ENCODE peak calls at places on chromosomes 6 and 20, in seven cellular contexts. One of them, this sample, is unnamed.

GRCh38 chr20:49210101-49210749 is 9.0 kb upstream of the DDX27 start:
- DNase-seq in pancreas: no peak
- DNase-seq in RWPE1: no peak
- DNase-seq in OCI-LY7: no peak
- DNase-seq in Peyer's patch: no peak
- DNase-seq in choroid plexus epithelial cell: no peak
- DNase-seq in spleen: no peak
- DNase-seq in this sample: no peak

GRCh38 chr20:38115205-38115604 is 49.9 kb downstream of the TGM2 start:
- DNase-seq in choroid plexus epithelial cell: no peak
- DNase-seq in RWPE1: no peak
- DNase-seq in pancreas: no peak
- DNase-seq in spleen: no peak
- DNase-seq in OCI-LY7: no peak
- DNase-seq in Peyer's patch: peak; percentile 40
- DNase-seq in this sample: no peak

GRCh38 chr6:5208491-5208890 is 52.3 kb downstream of the LYRM4 start:
- DNase-seq in pancreas: no peak
- DNase-seq in OCI-LY7: no peak
- DNase-seq in spleen: no peak
- DNase-seq in choroid plexus epithelial cell: no peak
- DNase-seq in RWPE1: no peak
- DNase-seq in Peyer's patch: no peak
- DNase-seq in this sample: no peak

GRCh38 chr6:4370066-4370465 is 234.7 kb upstream of the ECI2 start:
- DNase-seq in RWPE1: peak; percentile 84
- DNase-seq in OCI-LY7: no peak
- DNase-seq in spleen: no peak
- DNase-seq in choroid plexus epithelial cell: peak; percentile 94
- DNase-seq in pancreas: no peak
- DNase-seq in Peyer's patch: no peak
- DNase-seq in this sample: no peak

GRCh38 chr6:90508753-90509152 is 78.1 kb downstream of the MAP3K7 start:
- DNase-seq in pancreas: no peak
- DNase-seq in RWPE1: no peak
- DNase-seq in Peyer's patch: no peak
- DNase-seq in OCI-LY7: peak; percentile 16
- DNase-seq in choroid plexus epithelial cell: no peak
- DNase-seq in spleen: no peak
- DNase-seq in this sample: no peak

GRCh38 chr6:21199246-21199645 is 394.3 kb upstream of the SOX4 start:
- DNase-seq in RWPE1: no peak
- DNase-seq in pancreas: no peak
- DNase-seq in choroid plexus epithelial cell: no peak
- DNase-seq in spleen: no peak
- DNase-seq in OCI-LY7: no peak
- DNase-seq in Peyer's patch: no peak
- DNase-seq in this sample: no peak

GRCh38 chr20:17749979-17750721 is 50.4 kb downstream of the BANF2 start:
- DNase-seq in choroid plexus epithelial cell: peak; percentile 56
- DNase-seq in spleen: peak; percentile 80
- DNase-seq in RWPE1: no peak
- DNase-seq in pancreas: no peak
- DNase-seq in OCI-LY7: no peak
- DNase-seq in Peyer's patch: peak; percentile 63
- DNase-seq in this sample: peak; percentile 49

GRCh38 chr20:16556299-16556698 is 16.9 kb downstream of the KIF16B start:
- DNase-seq in spleen: no peak
- DNase-seq in Peyer's patch: no peak
- DNase-seq in pancreas: no peak
- DNase-seq in OCI-LY7: no peak
- DNase-seq in RWPE1: peak; percentile 72
- DNase-seq in choroid plexus epithelial cell: peak; percentile 65
- DNase-seq in this sample: no peak

GRCh38 chr6:36968266-36968977 is 13.9 kb downstream of the PI16 start:
- DNase-seq in spleen: peak; percentile 57
- DNase-seq in choroid plexus epithelial cell: peak; percentile 31
- DNase-seq in pancreas: peak; percentile 59
- DNase-seq in Peyer's patch: peak; percentile 55
- DNase-seq in OCI-LY7: no peak
- DNase-seq in RWPE1: peak; percentile 71
- DNase-seq in this sample: no peak

GRCh38 chr6:27669278-27669797 is 196.4 kb upstream of the ZNF184 start:
- DNase-seq in spleen: no peak
- DNase-seq in Peyer's patch: no peak
- DNase-seq in OCI-LY7: no peak
- DNase-seq in pancreas: no peak
- DNase-seq in RWPE1: no peak
- DNase-seq in choroid plexus epithelial cell: no peak
- DNase-seq in this sample: no peak

GRCh38 chr20:25000268-25000801 is 7.8 kb upstream of the APMAP start:
- DNase-seq in RWPE1: peak; percentile 91
- DNase-seq in Peyer's patch: peak; percentile 67
- DNase-seq in OCI-LY7: no peak
- DNase-seq in pancreas: peak; percentile 96
- DNase-seq in choroid plexus epithelial cell: peak; percentile 75
- DNase-seq in spleen: peak; percentile 24
- DNase-seq in this sample: no peak

GRCh38 chr6:44738652-44739141 is 351.2 kb downstream of the CDC5L start:
- DNase-seq in Peyer's patch: peak; percentile 70
- DNase-seq in OCI-LY7: no peak
- DNase-seq in spleen: no peak
- DNase-seq in choroid plexus epithelial cell: peak; percentile 61
- DNase-seq in RWPE1: no peak
- DNase-seq in pancreas: no peak
- DNase-seq in this sample: no peak

GRCh38 chr6:7910654-7911344 is at the start of gene TXNDC5:
- DNase-seq in Peyer's patch: peak; percentile 88
- DNase-seq in spleen: peak; percentile 95
- DNase-seq in choroid plexus epithelial cell: peak; percentile 65
- DNase-seq in OCI-LY7: peak; percentile 75
- DNase-seq in pancreas: peak; percentile 90
- DNase-seq in RWPE1: peak; percentile 82
- DNase-seq in this sample: peak; percentile 74

GRCh38 chr6:43773981-43774775 is 4.2 kb downstream of the VEGFA start:
- DNase-seq in Peyer's patch: no peak
- DNase-seq in OCI-LY7: no peak
- DNase-seq in RWPE1: no peak
- DNase-seq in spleen: no peak
- DNase-seq in choroid plexus epithelial cell: no peak
- DNase-seq in pancreas: no peak
- DNase-seq in this sample: no peak

GRCh38 chr6:158005626-158006180 is 24.0 kb downstream of the SYNJ2 start:
- DNase-seq in choroid plexus epithelial cell: no peak
- DNase-seq in Peyer's patch: no peak
- DNase-seq in spleen: peak; percentile 48
- DNase-seq in OCI-LY7: no peak
- DNase-seq in pancreas: peak; percentile 24
- DNase-seq in RWPE1: no peak
- DNase-seq in this sample: no peak

GRCh38 chr20:20440473-20440872 is 72.6 kb downstream of the INSM1 start:
- DNase-seq in RWPE1: no peak
- DNase-seq in Peyer's patch: no peak
- DNase-seq in choroid plexus epithelial cell: no peak
- DNase-seq in spleen: no peak
- DNase-seq in pancreas: no peak
- DNase-seq in OCI-LY7: no peak
- DNase-seq in this sample: no peak

GRCh38 chr6:158284340-158285210 is 27.7 kb upstream of the TULP4 start:
- DNase-seq in OCI-LY7: no peak
- DNase-seq in choroid plexus epithelial cell: peak; percentile 70
- DNase-seq in pancreas: no peak
- DNase-seq in RWPE1: no peak
- DNase-seq in Peyer's patch: no peak
- DNase-seq in spleen: no peak
- DNase-seq in this sample: no peak

GRCh38 chr6:157831018-157831369 is 7.9 kb downstream of the SNX9 start:
- DNase-seq in RWPE1: no peak
- DNase-seq in pancreas: no peak
- DNase-seq in OCI-LY7: no peak
- DNase-seq in choroid plexus epithelial cell: no peak
- DNase-seq in spleen: no peak
- DNase-seq in Peyer's patch: no peak
- DNase-seq in this sample: no peak

GRCh38 chr20:699811-700338 is 24.3 kb upstream of the SCRT2 start:
- DNase-seq in choroid plexus epithelial cell: no peak
- DNase-seq in RWPE1: no peak
- DNase-seq in pancreas: peak; percentile 63
- DNase-seq in spleen: peak; percentile 64
- DNase-seq in OCI-LY7: no peak
- DNase-seq in Peyer's patch: no peak
- DNase-seq in this sample: no peak

GRCh38 chr6:5453531-5453930 is 192.2 kb downstream of the FARS2 start:
- DNase-seq in OCI-LY7: no peak
- DNase-seq in Peyer's patch: no peak
- DNase-seq in pancreas: peak; percentile 72
- DNase-seq in RWPE1: no peak
- DNase-seq in choroid plexus epithelial cell: no peak
- DNase-seq in spleen: no peak
- DNase-seq in this sample: no peak

GRCh38 chr6:7998103-7998725 is 66.0 kb downstream of the BLOC1S5 start:
- DNase-seq in choroid plexus epithelial cell: peak; percentile 76
- DNase-seq in spleen: no peak
- DNase-seq in Peyer's patch: no peak
- DNase-seq in OCI-LY7: no peak
- DNase-seq in RWPE1: no peak
- DNase-seq in pancreas: no peak
- DNase-seq in this sample: no peak

GRCh38 chr6:90701146-90701781 is 114.4 kb upstream of the MAP3K7 start:
- DNase-seq in RWPE1: no peak
- DNase-seq in pancreas: no peak
- DNase-seq in spleen: no peak
- DNase-seq in OCI-LY7: peak; percentile 70
- DNase-seq in choroid plexus epithelial cell: peak; percentile 1
- DNase-seq in Peyer's patch: no peak
- DNase-seq in this sample: peak; percentile 31

GRCh38 chr6:101429845-101430244 is 36.3 kb downstream of the GRIK2 start:
- DNase-seq in spleen: no peak
- DNase-seq in pancreas: no peak
- DNase-seq in OCI-LY7: no peak
- DNase-seq in RWPE1: no peak
- DNase-seq in choroid plexus epithelial cell: no peak
- DNase-seq in Peyer's patch: no peak
- DNase-seq in this sample: no peak

GRCh38 chr6:1312444-1313363 is 806 bp downstream of the FOXQ1 start:
- DNase-seq in OCI-LY7: no peak
- DNase-seq in Peyer's patch: no peak
- DNase-seq in spleen: no peak
- DNase-seq in choroid plexus epithelial cell: no peak
- DNase-seq in pancreas: peak; percentile 83
- DNase-seq in RWPE1: no peak
- DNase-seq in this sample: peak; percentile 41

GRCh38 chr6:41073968-41074691 is 1.4 kb downstream of the NFYA start:
- DNase-seq in choroid plexus epithelial cell: peak; percentile 31
- DNase-seq in Peyer's patch: no peak
- DNase-seq in RWPE1: peak; percentile 5
- DNase-seq in spleen: no peak
- DNase-seq in pancreas: no peak
- DNase-seq in OCI-LY7: no peak
- DNase-seq in this sample: no peak

GRCh38 chr6:120759570-120759969 is 574.7 kb downstream of the TBC1D32 start:
- DNase-seq in OCI-LY7: no peak
- DNase-seq in RWPE1: no peak
- DNase-seq in pancreas: no peak
- DNase-seq in Peyer's patch: no peak
- DNase-seq in spleen: no peak
- DNase-seq in choroid plexus epithelial cell: no peak
- DNase-seq in this sample: no peak

DNA sequence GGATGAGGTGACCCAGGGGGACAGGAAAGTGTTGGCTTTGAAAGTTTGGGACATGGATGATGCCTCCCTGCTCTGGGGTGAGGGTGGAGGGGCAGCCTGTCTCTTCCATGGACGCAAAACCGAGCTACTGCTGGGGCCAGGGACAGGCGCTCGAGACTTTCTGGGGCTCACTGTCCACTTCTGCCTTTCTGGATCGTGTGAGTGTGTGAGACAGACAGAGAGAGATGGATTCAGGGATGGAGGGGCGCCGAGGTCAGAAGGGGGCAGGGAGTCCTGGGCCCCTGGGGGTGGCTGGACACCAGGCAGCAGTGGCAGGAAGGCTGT is 78.0 kb upstream of the GATA5 start:
- DNase-seq in spleen: no peak
- DNase-seq in pancreas: no peak
- DNase-seq in RWPE1: no peak
- DNase-seq in choroid plexus epithelial cell: no peak
- DNase-seq in Peyer's patch: no peak
- DNase-seq in OCI-LY7: no peak
- DNase-seq in this sample: no peak
- TF ChIP-seq CTCF in spleen: no peak
- TF ChIP-seq CTCF in pancreas: no peak
- TF ChIP-seq CTCF in RWPE1: no peak
- TF ChIP-seq CTCF in choroid plexus epithelial cell: no peak
- TF ChIP-seq CTCF in Peyer's patch: no peak
- TF ChIP-seq CTCF in OCI-LY7: no peak
- TF ChIP-seq CTCF in this sample: no peak

GRCh38 chr6:170385506-170385905 is 78.9 kb downstream of the FAM120B start:
- DNase-seq in spleen: no peak
- DNase-seq in choroid plexus epithelial cell: no peak
- DNase-seq in OCI-LY7: no peak
- DNase-seq in RWPE1: no peak
- DNase-seq in pancreas: no peak
- DNase-seq in Peyer's patch: no peak
- DNase-seq in this sample: no peak
- TF ChIP-seq CTCF in spleen: no peak
- TF ChIP-seq CTCF in choroid plexus epithelial cell: no peak
- TF ChIP-seq CTCF in OCI-LY7: no peak
- TF ChIP-seq CTCF in RWPE1: no peak
- TF ChIP-seq CTCF in pancreas: no peak
- TF ChIP-seq CTCF in Peyer's patch: no peak
- TF ChIP-seq CTCF in this sample: no peak

GRCh38 chr6:86937219-86938079 is at the start of gene HTR1E:
- DNase-seq in choroid plexus epithelial cell: peak; percentile 44
- DNase-seq in pancreas: peak; percentile 68
- DNase-seq in RWPE1: peak; percentile 49
- DNase-seq in OCI-LY7: no peak
- DNase-seq in Peyer's patch: no peak
- DNase-seq in spleen: no peak
- DNase-seq in this sample: peak; percentile 78
- TF ChIP-seq CTCF in choroid plexus epithelial cell: peak; percentile 70
- TF ChIP-seq CTCF in pancreas: peak; percentile 48
- TF ChIP-seq CTCF in RWPE1: peak; percentile 41
- TF ChIP-seq CTCF in OCI-LY7: peak; percentile 57
- TF ChIP-seq CTCF in Peyer's patch: no peak
- TF ChIP-seq CTCF in spleen: peak; percentile 25
- TF ChIP-seq CTCF in this sample: no peak

DNA sequence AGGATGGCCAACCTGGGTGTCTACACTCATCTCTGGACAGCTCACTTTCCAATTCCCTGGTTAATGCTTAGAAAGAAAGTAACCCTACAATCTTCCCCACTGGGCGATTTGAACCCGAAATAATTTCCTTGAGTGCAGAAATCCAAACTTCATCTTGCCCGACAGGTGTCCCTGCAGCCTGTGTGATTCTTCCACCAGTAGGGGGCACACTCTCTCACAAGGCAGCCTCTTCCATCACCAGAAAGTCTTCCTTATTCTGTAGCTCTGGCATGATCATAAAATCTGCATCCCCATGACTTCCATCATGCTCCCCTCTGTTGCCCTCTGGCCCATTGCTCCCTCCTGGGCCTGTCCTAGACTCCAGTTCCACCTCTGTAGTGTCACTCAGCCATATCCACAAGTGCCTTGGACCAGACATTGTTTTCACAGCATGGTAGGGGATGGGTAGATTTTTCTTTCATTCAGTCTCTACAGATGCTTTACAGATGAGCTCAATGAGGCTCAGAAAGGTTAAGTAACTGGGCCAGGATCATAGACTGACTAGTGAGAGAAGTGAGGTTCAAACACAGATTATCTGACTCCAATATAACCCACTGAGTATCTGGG is 170.4 kb upstream of the SPTLC3 start:
- DNase-seq in spleen: no peak
- DNase-seq in OCI-LY7: peak; percentile 8
- DNase-seq in Peyer's patch: no peak
- DNase-seq in pancreas: no peak
- DNase-seq in RWPE1: no peak
- DNase-seq in choroid plexus epithelial cell: no peak
- DNase-seq in this sample: peak; percentile 10
- TF ChIP-seq CTCF in spleen: no peak
- TF ChIP-seq CTCF in OCI-LY7: peak; percentile 72
- TF ChIP-seq CTCF in Peyer's patch: no peak
- TF ChIP-seq CTCF in pancreas: no peak
- TF ChIP-seq CTCF in RWPE1: peak; percentile 18
- TF ChIP-seq CTCF in choroid plexus epithelial cell: peak; percentile 21
- TF ChIP-seq CTCF in this sample: peak; percentile 66

This sample was measured in endothelial cell.